ENCODE peak calls at places on chromosomes 5 and 9, in nine cellular contexts. L is tibial nerve, I is GM12878, B is stomach, H is suprapubic skin, J is sigmoid colon, G is adrenal gland, T is A549, M is Peyer's patch. V is an unnamed sample. For H3K4me1, the result is how much of the 10 kb centered on the place peaks cover.

GRCh38 chr5:171906171-171906570 is 100.3 kb downstream of the FBXW11 start:
- DNase-seq in T (no peak), L (no peak), G (no peak), M (no peak), J (no peak), I (no peak), B (no peak), H (no peak), V (no peak)

GRCh38 chr5:150309101-150309897 is 6.6 kb upstream of the ARSI start:
- DNase-seq in M (no peak), J (no peak), H (no peak), L (no peak), B (no peak), G (no peak), T (no peak), I (no peak), V (no peak)

GRCh38 chr5:40383719-40384651 is 295.7 kb upstream of the PTGER4 start:
- DNase-seq in I (no peak), L (no peak), M (no peak), G (no peak), T (peak), H (no peak), B (no peak), J (no peak), V (no peak)

GRCh38 chr5:57216714-57217113 is 42.9 kb downstream of the GPBP1 start:
- DNase-seq in M (no peak), H (no peak), L (no peak), G (no peak), J (no peak), T (peak), I (no peak), B (no peak), V (no peak)

GRCh38 chr9:87323933-87324332 is 173.7 kb upstream of the DAPK1 start:
- DNase-seq in T (no peak), H (no peak), L (no peak), J (no peak), B (no peak), I (no peak), M (no peak), G (no peak), V (no peak)

GRCh38 chr5:2579126-2579525 is 172.4 kb downstream of the IRX2 start:
- DNase-seq in G (no peak), M (no peak), L (no peak), I (no peak), H (no peak), B (no peak), T (no peak), J (no peak), V (no peak)

GRCh38 chr5:129097498-129098296 is 3.1 kb downstream of the ISOC1 start:
- DNase-seq in T (no peak), I (no peak), B (no peak), H (no peak), L (no peak), J (no peak), M (no peak), G (peak), V (no peak)

GRCh38 chr5:43117092-43117491 is 3.6 kb upstream of the ZNF131 start:
- DNase-seq in M (no peak), H (no peak), I (no peak), G (no peak), T (no peak), B (no peak), J (no peak), L (no peak), V (no peak)

GRCh38 chr5:130708744-130709143 is 456.3 kb downstream of the HINT1 start:
- DNase-seq in B (no peak), L (no peak), I (no peak), H (no peak), J (no peak), M (no peak), T (no peak), G (no peak), V (no peak)

GRCh38 chr5:158522001-158522400 is 577.7 kb downstream of the EBF1 start:
- DNase-seq in J (no peak), T (no peak), B (no peak), H (no peak), L (no peak), G (no peak), I (no peak), M (no peak), V (no peak)

GRCh38 chr5:149586708-149587318 is 5.5 kb downstream of the ARHGEF37 start:
- DNase-seq in T (no peak), L (no peak), I (no peak), G (no peak), B (no peak), H (no peak), J (no peak), M (no peak), V (no peak)

GRCh38 chr5:136446565-136446964 is 81.2 kb upstream of the TRPC7 start:
- DNase-seq in G (no peak), T (peak), M (no peak), H (no peak), J (no peak), B (no peak), I (no peak), L (no peak), V (no peak)

GRCh38 chr5:120841830-120842229 is 377.7 kb downstream of the PRR16 start:
- DNase-seq in M (no peak), T (no peak), G (no peak), H (no peak), J (no peak), L (no peak), I (no peak), B (no peak), V (no peak)

GRCh38 chr5:124871299-124871698 is 124.9 kb upstream of the ZNF608 start:
- DNase-seq in L (no peak), T (no peak), M (no peak), J (no peak), G (peak), B (no peak), I (no peak), H (no peak), V (no peak)

GRCh38 chr5:134140530-134141201 is 26.2 kb downstream of the TCF7 start:
- DNase-seq in B (peak), H (peak), L (no peak), T (peak), I (no peak), M (peak), G (peak), J (peak), V (peak)

GRCh38 chr9:124015661-124016131 is 4.1 kb downstream of the LHX2 start:
- DNase-seq in T (no peak), J (no peak), B (no peak), I (no peak), L (no peak), H (peak), G (no peak), M (no peak), V (no peak)

GRCh38 chr9:88905506-88905905 is 85.8 kb upstream of the S1PR3 start:
- DNase-seq in G (no peak), B (no peak), T (no peak), L (no peak), M (no peak), J (no peak), I (no peak), H (no peak), V (no peak)

GRCh38 chr5:107893642-107894041 is 222.9 kb upstream of the EFNA5 start:
- DNase-seq in T (no peak), M (no peak), I (no peak), L (no peak), H (no peak), B (no peak), G (peak), J (no peak), V (no peak)

GRCh38 chr9:1100945-1101344 is 50.8 kb downstream of the DMRT2 start:
- DNase-seq in T (peak), M (no peak), B (peak), I (no peak), J (no peak), G (peak), H (no peak), L (no peak), V (no peak)

GRCh38 chr5:99955006-99955405 is 580.2 kb upstream of the FAM174A start:
- DNase-seq in I (no peak), J (no peak), B (no peak), G (no peak), M (no peak), L (no peak), T (no peak), H (no peak), V (no peak)

GRCh38 chr5:138649316-138649720 is 74.1 kb upstream of the HSPA9 start:
- DNase-seq in H (no peak), L (no peak), M (no peak), I (no peak), G (peak), B (no peak), T (no peak), J (no peak), V (no peak)

GRCh38 chr5:173895766-173896165 is 7.6 kb downstream of the CPEB4 start:
- DNase-seq in J (no peak), B (no peak), M (no peak), I (no peak), H (no peak), G (no peak), L (no peak), T (no peak), V (no peak)

GRCh38 chr5:432928-433791 is 9.8 kb upstream of the EXOC3 start:
- DNase-seq in M (no peak), B (peak), T (no peak), J (peak), L (no peak), H (no peak), I (no peak), G (no peak), V (no peak)

GRCh38 chr9:72856985-72857631 is 95.7 kb downstream of the ALDH1A1 start:
- DNase-seq in I (no peak), G (peak), T (peak), H (no peak), J (no peak), L (no peak), M (no peak), B (peak), V (peak)

GRCh38 chr9:84504360-84504759 is 163.8 kb upstream of the SLC28A3 start:
- DNase-seq in I (no peak), G (no peak), B (no peak), T (no peak), M (no peak), L (no peak), H (no peak), J (no peak), V (no peak)

GRCh38 chr9:272251-273213 is 57.9 kb downstream of the DOCK8 start:
- DNase-seq in I (peak), M (peak), L (no peak), H (no peak), T (no peak), J (no peak), B (peak), G (peak), V (no peak)

GRCh38 chr9:13291718-13292117 is 12.2 kb upstream of the MPDZ start:
- DNase-seq in M (no peak), H (no peak), I (no peak), T (no peak), B (no peak), L (no peak), J (no peak), G (no peak), V (no peak)
- H3K4me1 ChIP-seq in M (under half), H (under half), I (under half), T (under half), B (under half), L (under half), J (under half), G (under half), V (under half)

DNA sequence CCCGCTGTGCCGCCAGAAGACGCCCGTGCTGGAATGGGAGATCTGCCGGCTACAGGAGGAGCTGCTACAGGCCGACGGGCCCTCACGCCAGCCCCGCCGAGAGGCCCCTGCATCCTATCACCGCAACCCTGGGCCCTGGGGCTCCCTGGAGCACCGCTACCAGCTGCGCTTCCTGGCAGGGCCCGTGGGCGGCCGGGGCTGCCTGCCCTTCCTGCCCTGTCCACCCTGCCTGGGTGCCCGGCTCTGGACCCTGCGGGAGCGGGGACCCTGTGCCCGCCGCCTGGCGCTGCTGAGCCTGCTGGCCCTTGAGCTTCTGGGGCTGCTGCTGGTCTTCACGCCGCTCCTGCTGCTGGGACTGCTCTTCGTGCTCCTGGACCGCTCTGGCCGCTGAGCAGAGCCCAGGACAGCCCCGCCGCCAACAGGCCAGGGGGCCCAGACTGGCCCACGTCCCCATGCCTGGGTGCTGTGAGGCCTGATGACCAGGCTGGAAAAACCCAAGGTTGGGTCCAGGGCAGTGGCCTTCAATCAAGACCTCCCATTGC is 3.8 kb downstream of the RNF208 start:
- DNase-seq in H (no peak), B (no peak), I (no peak), L (no peak), M (no peak), J (no peak), G (no peak), T (no peak), V (no peak)
- TF ChIP-seq POLR2A in H (no peak), B (no peak), I (no peak), L (no peak), M (no peak), J (no peak), G (no peak), T (no peak), V (no peak)

DNA sequence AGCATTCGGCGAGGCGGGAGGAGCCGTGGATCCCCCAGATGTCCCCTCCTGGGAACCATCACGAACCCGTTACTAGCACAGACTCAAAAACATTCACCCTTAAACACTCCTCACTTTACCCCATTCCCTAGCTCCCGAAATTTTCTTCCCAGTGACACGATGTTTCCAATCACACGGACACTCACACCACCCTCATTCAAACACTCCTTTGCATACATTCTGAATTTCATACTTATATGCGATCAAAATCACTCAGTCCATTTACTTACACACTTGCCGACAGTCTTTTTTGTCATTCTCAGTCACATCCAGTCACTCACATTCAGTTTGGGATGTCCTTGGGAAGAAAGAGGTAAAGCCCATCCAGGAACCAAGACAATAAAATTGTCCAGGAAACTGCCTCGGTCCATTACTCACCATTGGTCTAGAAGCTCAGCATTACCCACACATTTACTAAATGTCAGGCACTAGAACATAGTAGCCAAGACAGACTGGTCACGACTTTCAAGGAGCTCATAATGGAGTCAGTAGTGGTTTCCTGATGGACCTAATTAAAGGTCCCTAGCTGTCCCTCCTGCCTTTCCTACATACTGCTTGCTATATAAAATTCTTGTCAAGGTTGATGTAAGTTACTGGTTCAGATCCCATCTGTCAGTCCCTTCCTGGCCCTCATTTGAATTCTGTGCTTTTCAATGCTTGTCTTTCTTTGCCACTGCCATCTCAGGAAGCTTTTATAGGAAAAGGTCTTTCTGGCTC is 574 bp downstream of the SLC35A4 start:
- DNase-seq in L (no peak), T (no peak), H (no peak), B (no peak), M (no peak), G (no peak), J (no peak), I (no peak), V (no peak)
- H3K4me1 ChIP-seq in L (half or more), T (under half), H (half or more), B (half or more), M (under half), G (under half), J (under half), I (under half), V (under half)

GRCh38 chr9:113398796-113399195 is 2.3 kb downstream of the ALAD start:
- DNase-seq in T (no peak), G (no peak), J (no peak), L (no peak), H (no peak), M (no peak), I (no peak), B (no peak), V (no peak)

GRCh38 chr9:113399646-113400200 is 1.4 kb downstream of the ALAD start:
- DNase-seq in L (no peak), J (no peak), B (no peak), T (no peak), H (no peak), I (no peak), G (no peak), M (no peak), V (no peak)

GRCh38 chr9:113403651-113404050 is 2.6 kb upstream of the ALAD start:
- DNase-seq in L (no peak), T (no peak), H (no peak), M (no peak), B (no peak), I (no peak), J (no peak), G (no peak), V (no peak)

GRCh38 chr9:113397077-113397696 is 3.9 kb downstream of the ALAD start:
- DNase-seq in I (no peak), T (no peak), B (no peak), G (no peak), H (no peak), L (no peak), M (no peak), J (no peak), V (no peak)

DNA sequence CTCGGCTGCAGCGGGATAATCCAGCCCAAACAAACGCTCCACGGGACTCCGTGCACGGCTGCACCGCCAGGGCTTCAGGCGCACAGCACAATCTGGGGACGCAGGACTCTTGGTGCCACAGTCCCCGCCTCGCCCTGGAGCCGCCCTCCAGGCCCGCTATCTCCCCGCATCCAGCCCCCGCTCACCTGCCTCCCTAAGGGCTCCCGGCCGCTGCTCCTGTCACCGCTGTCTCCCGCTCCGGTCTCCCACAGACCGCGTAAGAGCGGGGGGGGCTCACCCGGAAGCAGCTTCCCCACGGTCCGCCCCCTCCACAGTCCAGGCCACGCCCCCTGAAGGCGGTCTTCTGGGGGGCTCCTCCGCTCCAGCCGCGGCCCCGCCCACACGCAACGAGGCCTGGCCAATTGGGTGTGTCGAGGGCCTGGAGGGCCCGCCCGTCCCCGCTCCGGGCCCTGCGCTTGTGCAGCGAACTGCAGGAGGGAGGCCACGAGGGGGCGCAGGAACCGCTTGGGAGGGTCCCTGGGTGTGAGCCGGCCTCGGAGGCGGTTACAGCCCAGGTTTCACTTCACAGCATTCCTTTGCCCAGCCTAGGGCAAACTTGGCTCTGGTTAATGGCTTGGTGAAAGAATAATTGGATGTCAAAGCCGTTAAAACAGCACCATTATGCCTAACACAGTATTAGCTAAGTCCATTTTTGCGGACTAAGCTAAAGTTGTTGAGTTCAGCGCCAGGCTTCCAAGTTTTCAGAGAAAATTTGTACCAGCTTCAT is at the start of gene ALAD:
- DNase-seq in G (peak), B (peak), H (peak), M (peak), I (peak), J (peak), L (peak), T (peak), V (peak)
- TF ChIP-seq POLR2A in G (peak), B (peak), H (no peak), M (peak), I (peak), J (peak), L (peak), T (peak), V (no peak)

DNA sequence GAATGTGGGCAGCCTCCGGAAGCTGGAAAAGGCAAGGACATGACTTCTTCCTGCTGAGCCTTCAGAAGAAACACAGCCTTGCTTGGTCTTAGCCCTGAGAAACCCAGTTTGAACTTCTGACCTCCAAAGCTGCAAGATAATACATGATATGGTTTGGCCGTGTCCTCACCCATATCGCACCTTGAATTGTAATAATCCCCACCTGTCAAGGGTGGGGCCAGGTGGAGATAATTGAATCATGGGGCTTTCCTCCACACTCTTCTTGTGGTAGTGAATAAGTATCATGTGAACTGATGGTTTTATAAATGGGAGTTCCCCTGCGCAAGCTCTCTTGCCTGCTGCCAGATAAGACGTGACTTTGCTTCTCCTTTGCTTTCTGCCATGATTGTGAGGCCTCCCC is 310.9 kb downstream of the PSAT1 start:
- DNase-seq in T (no peak), B (no peak), I (no peak), G (no peak), L (no peak), H (no peak), M (no peak), J (no peak), V (no peak)
- H3K4me1 ChIP-seq in T (under half), B (under half), I (under half), G (under half), L (under half), H (under half), M (under half), J (under half), V (under half)

GRCh38 chr9:16708638-16709435 is 161.6 kb downstream of the BNC2 start:
- DNase-seq in M (no peak), I (no peak), T (no peak), L (no peak), J (no peak), G (no peak), H (no peak), B (no peak), V (no peak)

GRCh38 chr9:16704489-16705111 is 165.9 kb downstream of the BNC2 start:
- DNase-seq in H (peak), G (peak), I (no peak), M (no peak), B (no peak), J (peak), T (no peak), L (peak), V (peak)

GRCh38 chr9:16704096-16704488 is 166.4 kb downstream of the BNC2 start:
- DNase-seq in M (no peak), B (no peak), G (no peak), T (no peak), H (no peak), L (no peak), I (no peak), J (no peak), V (no peak)

GRCh38 chr9:16701347-16701746 is 169.1 kb downstream of the BNC2 start:
- DNase-seq in J (no peak), H (no peak), M (no peak), G (no peak), B (no peak), L (no peak), T (peak), I (no peak), V (no peak)

GRCh38 chr9:16705121-16705604 is 165.3 kb downstream of the BNC2 start:
- DNase-seq in L (peak), G (peak), M (peak), B (peak), T (peak), J (peak), I (no peak), H (peak), V (peak)
- TF ChIP-seq POLR2A in L (peak), G (no peak), M (no peak), B (no peak), T (no peak), J (no peak), I (no peak), H (no peak), V (no peak)

GRCh38 chr5:95296291-95296690 is 11.4 kb upstream of the MCTP1 start:
- DNase-seq in J (no peak), H (no peak), T (no peak), I (no peak), B (no peak), L (no peak), G (no peak), M (no peak), V (no peak)
- H3K4me1 ChIP-seq in J (under half), H (under half), T (under half), I (under half), B (under half), L (under half), G (under half), M (under half), V (under half)